ENCODE peak calls at places on chromosomes 4 and X, in five cellular contexts. O, F, G, M and V are unnamed samples.

GRCh38 chr4:42348692-42349091 is 48.6 kb upstream of the SHISA3 start:
- DNase-seq in M (no peak), G (no peak), O (no peak), F (no peak), V (no peak)

GRCh38 chr4:185830263-185830994 is 18.4 kb upstream of the SORBS2 start:
- DNase-seq in O (no peak), F (no peak), G (no peak), M (no peak), V (no peak)

GRCh38 chr4:78800965-78801364 is 24.8 kb downstream of the BMP2K start:
- DNase-seq in M (no peak), G (no peak), O (no peak), F (no peak), V (no peak)

GRCh38 chr4:20203508-20203907 is 48.2 kb upstream of the SLIT2 start:
- DNase-seq in O (peak; percentile 78), M (peak; percentile 96), F (no peak), G (peak; percentile 51), V (no peak)

GRCh38 chr4:48445704-48446103 is 37.4 kb upstream of the SLC10A4 start:
- DNase-seq in G (no peak), O (peak; percentile 39), M (no peak), F (no peak), V (no peak)

GRCh38 chr4:186201535-186202230 is 10.3 kb downstream of the CYP4V2 start:
- DNase-seq in O (peak; percentile 26), M (no peak), G (peak; percentile 48), F (peak; percentile 48), V (no peak)

GRCh38 chr4:101282076-101282844 is 65.1 kb downstream of the PPP3CA start:
- DNase-seq in F (peak; percentile 27), G (no peak), O (no peak), M (no peak), V (no peak)

GRCh38 chrX:101407167-101407747 is 468 bp downstream of the GLA start:
- DNase-seq in M (no peak), F (no peak), G (no peak), O (no peak), V (no peak)

GRCh38 chr4:12116009-12116542 is 687.4 kb upstream of the HS3ST1 start:
- DNase-seq in M (no peak), G (no peak), O (no peak), F (no peak), V (no peak)

GRCh38 chrX:96424007-96424406 is 260.6 kb upstream of the DIAPH2 start:
- DNase-seq in M (no peak), G (no peak), O (peak; percentile 53), F (no peak), V (no peak)

GRCh38 chrX:72141372-72142004 is 9.8 kb upstream of the RTL5 start:
- DNase-seq in G (no peak), M (no peak), O (no peak), F (no peak), V (no peak)

GRCh38 chrX:86195343-86195742 is 47.1 kb downstream of the DACH2 start:
- DNase-seq in F (no peak), O (no peak), G (no peak), M (no peak), V (no peak)

GRCh38 chr4:106690487-106690886 is 321.9 kb upstream of the GIMD1 start:
- DNase-seq in M (peak; percentile 32), O (peak; percentile 28), F (no peak), G (peak; percentile 6), V (peak; percentile 41)

GRCh38 chrX:29662759-29663503 is 552.4 kb upstream of the MAGEB2 start:
- DNase-seq in M (peak; percentile 48), F (no peak), G (peak; percentile 64), O (peak; percentile 88), V (peak; percentile 76)